ENCODE peak calls at places on chromosome 6, in eight cellular contexts. N, Y, U, M, E, H, F and W are unnamed samples.

GRCh38 chr6:155274533-155274932 is 10.7 kb downstream of the CLDN20 start:
- DNase-seq in N (no peak), Y (no peak), U (no peak), M (no peak), E (no peak), H (no peak), F (no peak), W (no peak)

GRCh38 chr6:73032586-73032985 is 192.7 kb downstream of the KHDC1L start:
- DNase-seq in N (no peak), Y (peak; percentile 49), U (no peak), M (peak; percentile 2), E (no peak), H (no peak), F (no peak), W (no peak)

GRCh38 chr6:9204171-9204570 is 768.8 kb upstream of the SLC35B3 start:
- DNase-seq in N (no peak), Y (no peak), U (no peak), M (no peak), E (no peak), H (no peak), F (peak; percentile 3), W (no peak)

GRCh38 chr6:155248021-155249001 is 15.5 kb upstream of the CLDN20 start:
- DNase-seq in N (peak; percentile 37), Y (no peak), U (no peak), M (peak; percentile 21), E (no peak), H (peak; percentile 49), F (peak; percentile 70), W (peak; percentile 63)

GRCh38 chr6:145263807-145264206 is 471.5 kb downstream of the EPM2A start:
- DNase-seq in N (no peak), Y (no peak), U (no peak), M (no peak), E (no peak), H (no peak), F (no peak), W (no peak)

GRCh38 chr6:150492507-150492906 is 107.2 kb upstream of the PLEKHG1 start:
- DNase-seq in N (no peak), Y (no peak), U (no peak), M (peak; percentile 13), E (no peak), H (no peak), F (no peak), W (peak; percentile 15)

GRCh38 chr6:52661551-52661950 is 9.4 kb upstream of the TMEM14A start:
- DNase-seq in N (no peak), Y (no peak), U (no peak), M (no peak), E (no peak), H (no peak), F (no peak), W (no peak)

GRCh38 chr6:36626636-36627035 is 32.5 kb downstream of the SRSF3 start:
- DNase-seq in N (no peak), Y (no peak), U (no peak), M (no peak), E (no peak), H (no peak), F (no peak), W (no peak)

GRCh38 chr6:142322504-142323198 is 20.8 kb downstream of the ADGRG6 start:
- DNase-seq in N (no peak), Y (peak; percentile 46), U (no peak), M (no peak), E (no peak), H (no peak), F (no peak), W (no peak)

GRCh38 chr6:138957484-138957883 is 30.6 kb downstream of the REPS1 start:
- DNase-seq in N (no peak), Y (no peak), U (no peak), M (no peak), E (no peak), H (no peak), F (no peak), W (peak; percentile 13)

GRCh38 chr6:73691512-73691911 is 4.5 kb upstream of the CD109 start:
- DNase-seq in N (no peak), Y (no peak), U (no peak), M (no peak), E (no peak), H (no peak), F (no peak), W (no peak)

GRCh38 chr6:155530219-155530834 is 74.7 kb upstream of the NOX3 start:
- DNase-seq in N (peak; percentile 17), Y (no peak), U (peak; percentile 5), M (no peak), E (no peak), H (no peak), F (peak; percentile 28), W (peak; percentile 66)